ENCODE peak calls at places on chromosomes 1 and 21, in four cellular contexts. U is transverse colon; J is activated T-helper 2 cell treated with anti-CD3 and anti-CD28 coated beads, Interferon-gamma antibody, Interleukin-2, Interleukin-4, amounts not matched to agents 10 μg/mL and 5 μg/mL and 100 μg/mL, durations not matched to agents 14 hours and 24 hours and 36 hours; G is fibroblast of the conjunctiva. S is an unnamed sample.

GRCh38 chr1:150957666-150958065 is 17.0 kb downstream of the CERS2 start:
- DNase-seq in U (no peak), G (no peak), J (no peak), S (no peak)

GRCh38 chr1:173438655-173439054 is 38.5 kb upstream of the PRDX6 start:
- DNase-seq in G (no peak), U (no peak), J (no peak), S (no peak)

GRCh38 chr1:107974090-107974489 is 9.1 kb upstream of the VAV3 start:
- DNase-seq in J (no peak), U (no peak), G (no peak), S (no peak)

GRCh38 chr1:17919525-17920439 is 164.6 kb downstream of the ACTL8 start:
- DNase-seq in G (no peak), J (no peak), U (no peak), S (peak; percentile 41)

GRCh38 chr21:29441651-29442050 is 142.9 kb downstream of the BACH1 start:
- DNase-seq in J (no peak), G (no peak), U (no peak), S (no peak)

GRCh38 chr21:35077975-35078374 is 28.9 kb upstream of the RUNX1 start:
- DNase-seq in G (no peak), J (no peak), U (no peak), S (no peak)

GRCh38 chr1:90996742-90997413 is 25.0 kb downstream of the ZNF644 start:
- DNase-seq in G (no peak), U (no peak), J (no peak), S (no peak)

GRCh38 chr1:56064705-56065104 is 514.7 kb downstream of the PLPP3 start:
- DNase-seq in G (no peak), U (no peak), J (no peak), S (no peak)

GRCh38 chr1:213221209-213221608 is 170.2 kb downstream of the RPS6KC1 start:
- DNase-seq in U (no peak), G (no peak), J (no peak), S (no peak)

GRCh38 chr1:60970081-60970509 is 112.3 kb upstream of the NFIA start:
- DNase-seq in G (no peak), U (no peak), J (no peak), S (no peak)

GRCh38 chr21:44748621-44749020 is 37.2 kb upstream of the TSPEAR start:
- DNase-seq in U (no peak), G (no peak), J (no peak), S (no peak)

GRCh38 chr1:246199086-246199485 is 308.0 kb downstream of the SMYD3 start:
- DNase-seq in G (no peak), U (no peak), J (no peak), S (no peak)

GRCh38 chr1:226654046-226654445 is 85.0 kb downstream of the ITPKB start:
- DNase-seq in J (no peak), U (no peak), G (no peak), S (peak; percentile 38)

GRCh38 chr1:173161510-173162221 is 45.5 kb downstream of the TNFSF4 start:
- DNase-seq in U (no peak), G (no peak), J (no peak), S (no peak)

GRCh38 chr21:28944296-28944695 is 48.4 kb downstream of the LTN1 start:
- DNase-seq in J (no peak), U (no peak), G (no peak), S (no peak)

GRCh38 chr1:212161231-212161781 is 123.9 kb upstream of the PPP2R5A start:
- DNase-seq in G (peak; percentile 29), U (no peak), J (no peak), S (peak; percentile 71)

GRCh38 chr1:235939488-235939775 is 72.7 kb upstream of the LYST start:
- DNase-seq in G (no peak), J (no peak), U (no peak), S (peak; percentile 52)

GRCh38 chr1:162159515-162159914 is 90.0 kb downstream of the NOS1AP start:
- DNase-seq in U (peak; percentile 70), J (no peak), G (no peak), S (no peak)

GRCh38 chr1:51236548-51237312 is 657 bp downstream of the RNF11 start:
- DNase-seq in G (peak; percentile 33), J (peak; percentile 33), U (peak; percentile 59), S (peak; percentile 38)

GRCh38 chr1:222084996-222085395 is 343.1 kb upstream of the DUSP10 start:
- DNase-seq in G (no peak), U (no peak), J (no peak), S (no peak)

GRCh38 chr1:31626451-31627202 is 9.1 kb downstream of the HCRTR1 start:
- DNase-seq in J (no peak), U (no peak), G (no peak), S (peak; percentile 57)

GRCh38 chr1:94092210-94092613 is 28.7 kb downstream of the ABCA4 start:
- DNase-seq in U (no peak), J (no peak), G (no peak), S (no peak)

GRCh38 chr1:233707153-233707905 is 93.4 kb downstream of the KCNK1 start:
- DNase-seq in G (peak; percentile 1), U (no peak), J (no peak), S (no peak)

S was measured in AG08396.